ENCODE peak calls at places on chromosomes 4 and X, in eight cellular contexts. U is GM04503; W is activated T-helper 9 cell treated with anti-CD3 and anti-CD28 coated beads, Interleukin-2, amount 50 U/mL, for 16 hours; R is lower leg skin; V is AG08396; B is anterior cingulate cortex; S is T-helper 17 cell; O is coronary artery. A is an unnamed sample.
A peak's percentile ranks its signal among the peaks of the same experiment; 100 is the strongest.

GRCh38 chr4:126678608-126679007 is 954.1 kb upstream of the INTU start:
- DNase-seq in B (no peak), O (no peak), W (no peak), V (no peak), R (no peak), U (no peak), S (no peak), A (no peak)

GRCh38 chr4:186957952-186958555 is 234.4 kb upstream of the FAT1 start:
- DNase-seq in R (no peak), W (no peak), B (no peak), V (no peak), U (no peak), S (no peak), O (no peak), A (no peak)

GRCh38 chr4:138034871-138035270 is 207.3 kb downstream of the SLC7A11 start:
- DNase-seq in O (no peak), U (no peak), S (no peak), R (no peak), W (no peak), B (no peak), V (no peak), A (no peak)

GRCh38 chrX:74421181-74422028 is at the start of gene SLC16A2:
- DNase-seq in S (peak; percentile 11), B (peak; percentile 49), V (peak; percentile 85), U (no peak), W (no peak), O (peak; percentile 82), R (peak; percentile 92), A (peak; percentile 80)

GRCh38 chrX:112834016-112834855 is 6.4 kb downstream of the AMOT start:
- DNase-seq in S (no peak), R (no peak), B (no peak), W (no peak), U (peak; percentile 60), V (peak; percentile 26), O (no peak), A (no peak)

GRCh38 chr4:145546556-145546955 is 64.9 kb downstream of the SMAD1 start:
- DNase-seq in R (no peak), S (no peak), O (no peak), B (no peak), V (no peak), U (no peak), W (no peak), A (no peak)

GRCh38 chrX:19889582-19890342 is 2.4 kb upstream of the SH3KBP1 start:
- DNase-seq in V (peak; percentile 30), S (peak; percentile 14), O (no peak), R (no peak), B (no peak), U (no peak), W (peak; percentile 33), A (no peak)

GRCh38 chrX:5388087-5388486 is 840.6 kb downstream of the NLGN4X start:
- DNase-seq in U (no peak), S (no peak), W (no peak), O (no peak), R (no peak), B (no peak), V (no peak), A (no peak)

GRCh38 chr4:80913381-80913780 is 117.1 kb upstream of the BMP3 start:
- DNase-seq in S (no peak), W (no peak), U (no peak), V (no peak), R (no peak), O (no peak), B (no peak), A (no peak)

GRCh38 chrX:13216139-13216538 is 103.7 kb downstream of the ATXN3L start:
- DNase-seq in V (no peak), R (no peak), W (no peak), O (no peak), U (no peak), S (no peak), B (no peak), A (no peak)

GRCh38 chrX:110418857-110419249 is 60.2 kb downstream of the RTL9 start:
- DNase-seq in B (no peak), W (no peak), V (peak; percentile 20), U (no peak), R (no peak), S (no peak), O (no peak), A (no peak)

GRCh38 chr4:101157415-101158135 is 189.8 kb downstream of the PPP3CA start:
- DNase-seq in W (no peak), R (no peak), B (no peak), U (no peak), O (no peak), V (no peak), S (no peak), A (no peak)

GRCh38 chr4:3802571-3803474 is 36.6 kb downstream of the ADRA2C start:
- DNase-seq in U (no peak), S (no peak), W (no peak), R (no peak), O (no peak), B (no peak), V (no peak), A (peak; percentile 63)

GRCh38 chr4:24471623-24472510 is 112.5 kb downstream of the DHX15 start:
- DNase-seq in U (no peak), V (peak; percentile 30), W (no peak), O (no peak), S (no peak), B (no peak), R (peak; percentile 87), A (no peak)

GRCh38 chrX:125203379-125203736 is 116.3 kb upstream of the TEX13C start:
- DNase-seq in W (no peak), U (no peak), O (no peak), S (no peak), V (no peak), B (no peak), R (no peak), A (no peak)

GRCh38 chrX:139518475-139518874 is 12.1 kb upstream of the F9 start:
- DNase-seq in S (no peak), V (no peak), W (no peak), U (no peak), B (no peak), R (no peak), O (no peak), A (no peak)